ENCODE peak calls at places on chromosome 10, in four cellular contexts. P, B, Q and N are unnamed samples.

GRCh38 chr10:75127481-75127880 is 16.0 kb downstream of the SAMD8 start:
- DNase-seq in B (peak), P (no peak), Q (no peak), N (peak)

GRCh38 chr10:3353235-3353634 is 180.7 kb upstream of the PITRM1 start:
- DNase-seq in Q (no peak), B (no peak), P (no peak), N (no peak)

GRCh38 chr10:477620-478019 is 211.8 kb downstream of the DIP2C start:
- DNase-seq in P (no peak), B (no peak), Q (no peak), N (no peak)

GRCh38 chr10:48456361-48456804 is 148.5 kb downstream of the ARHGAP22 start:
- DNase-seq in P (no peak), B (peak), Q (no peak), N (no peak)

GRCh38 chr10:22365644-22366565 is 20.6 kb downstream of the SPAG6 start:
- DNase-seq in B (no peak), Q (peak), P (no peak), N (no peak)

GRCh38 chr10:25047902-25048301 is 31.5 kb downstream of the THNSL1 start:
- DNase-seq in Q (peak), B (peak), P (peak), N (no peak)

GRCh38 chr10:132630666-132631347 is 93.2 kb downstream of the INPP5A start:
- DNase-seq in Q (no peak), P (no peak), B (no peak), N (no peak)

GRCh38 chr10:66642217-66642616 is 283.6 kb upstream of the LRRTM3 start:
- DNase-seq in Q (no peak), B (peak), P (no peak), N (no peak)

GRCh38 chr10:86715836-86716235 is 40.6 kb upstream of the BMPR1A start:
- DNase-seq in Q (no peak), P (no peak), B (no peak), N (no peak)

GRCh38 chr10:103772096-103772845 is 83.1 kb downstream of the SH3PXD2A start:
- DNase-seq in P (peak), Q (peak), B (peak), N (no peak)

GRCh38 chr10:97320480-97321031 is 1.5 kb downstream of the FRAT1 start:
- DNase-seq in P (no peak), B (no peak), Q (no peak), N (no peak)

GRCh38 chr10:97321032-97321806 is 2.1 kb downstream of the FRAT1 start:
- DNase-seq in P (no peak), B (no peak), Q (no peak), N (no peak)

GRCh38 chr10:97318772-97319651 is at the start of gene FRAT1:
- DNase-seq in P (peak), B (peak), Q (peak), N (peak)

GRCh38 chr10:97321807-97322195 is 2.7 kb downstream of the FRAT1 start:
- DNase-seq in Q (no peak), B (no peak), P (no peak), N (no peak)

DNA sequence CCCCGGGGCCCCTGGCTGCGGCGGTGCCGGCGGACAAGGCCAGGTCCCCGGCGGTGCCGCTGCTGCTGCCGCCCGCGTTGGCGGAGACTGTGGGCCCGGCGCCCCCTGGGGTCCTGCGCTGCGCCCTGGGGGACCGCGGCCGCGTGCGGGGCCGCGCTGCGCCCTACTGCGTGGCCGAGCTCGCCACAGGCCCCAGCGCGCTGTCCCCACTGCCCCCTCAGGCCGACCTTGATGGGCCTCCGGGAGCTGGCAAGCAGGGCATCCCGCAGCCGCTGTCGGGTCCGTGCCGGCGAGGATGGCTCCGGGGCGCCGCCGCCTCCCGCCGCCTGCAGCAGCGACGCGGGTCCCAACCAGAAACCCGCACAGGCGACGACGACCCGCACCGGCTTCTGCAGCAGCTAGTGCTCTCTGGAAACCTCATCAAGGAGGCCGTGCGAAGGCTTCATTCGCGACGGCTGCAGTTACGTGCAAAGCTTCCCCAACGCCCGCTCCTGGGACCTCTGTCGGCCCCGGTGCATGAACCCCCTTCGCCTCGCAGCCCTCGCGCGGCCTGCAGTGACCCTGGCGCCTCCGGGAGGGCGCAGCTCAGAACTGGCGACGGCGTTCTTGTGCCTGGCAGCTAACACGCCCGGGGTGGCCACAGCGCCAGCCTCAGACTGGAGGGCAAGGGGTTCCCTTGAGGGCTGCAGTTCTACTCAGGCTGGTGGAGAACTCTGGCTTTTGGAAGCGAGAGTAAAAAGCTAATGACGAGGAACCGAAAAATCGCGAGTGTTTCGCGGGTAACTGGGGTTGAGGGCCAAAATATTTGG is 804 bp downstream of the FRAT1 start:
- DNase-seq in P (no peak), B (peak), Q (no peak), N (no peak)
- TF ChIP-seq CTCF in P (no peak), B (no peak), Q (no peak), N (no peak)

GRCh38 chr10:63237396-63237795 is 104.3 kb downstream of the NRBF2 start:
- DNase-seq in Q (no peak), B (no peak), P (no peak), N (peak)
- H3K4me3 ChIP-seq in Q (no peak), B (no peak), P (no peak), N (no peak)

GRCh38 chr10:79067241-79068202 is 1.2 kb upstream of the ZMIZ1 start:
- DNase-seq in Q (peak), B (peak), P (peak), N (no peak)
- TF ChIP-seq CTCF in Q (peak), B (peak), P (no peak), N (peak)

DNA sequence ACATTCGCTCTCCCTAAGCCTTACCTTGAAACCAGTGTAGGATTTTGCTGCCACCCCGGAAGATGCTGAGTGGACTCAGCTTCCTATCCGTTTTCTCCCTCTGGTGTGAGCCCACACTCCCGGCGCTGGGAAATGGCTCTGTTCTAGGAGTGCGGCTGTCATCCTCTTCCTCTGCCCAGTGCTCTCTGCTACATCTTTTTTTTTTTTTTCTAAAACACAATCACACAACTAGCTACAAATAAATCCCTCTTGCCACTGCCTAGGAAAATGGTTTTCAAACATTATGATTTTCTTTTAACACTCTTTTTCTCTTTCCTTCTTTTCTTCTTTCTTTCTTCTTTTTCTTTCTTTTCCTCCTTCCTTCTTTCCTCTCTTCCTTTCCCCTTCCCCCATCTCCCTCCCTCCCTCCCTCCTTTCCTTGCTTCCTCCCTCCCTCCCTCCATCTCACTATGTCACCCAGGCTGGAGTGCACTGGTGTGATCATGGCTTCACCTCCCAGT is 27.9 kb upstream of the NMT2 start:
- DNase-seq in B (no peak), P (no peak), Q (no peak), N (no peak)
- H3K4me3 ChIP-seq in B (no peak), P (no peak), Q (no peak), N (no peak)

GRCh38 chr10:113216068-113216467 is 266.0 kb downstream of the TCF7L2 start:
- DNase-seq in Q (peak), B (no peak), P (no peak), N (peak)
- TF ChIP-seq CTCF in Q (peak), B (peak), P (peak), N (peak)